ENCODE peak calls at places on chromosomes 1 and 21, in seven cellular contexts. B is SK-N-SH, C is K562, D is GM12892, I is HepG2, H is H1, U is GM12878. T is an unnamed sample.

GRCh38 chr21:44800103-44800502 is 1.5 kb downstream of the UBE2G2 start:
- DNase-seq in D (no peak), C (no peak), U (no peak), H (no peak), B (peak; percentile 64), I (peak; percentile 63), T (no peak)

GRCh38 chr1:4675454-4676186 is 21.2 kb downstream of the AJAP1 start:
- DNase-seq in C (no peak), U (no peak), H (no peak), D (no peak), I (no peak), B (no peak), T (no peak)

GRCh38 chr21:35423694-35424093 is 374.6 kb upstream of the RUNX1 start:
- DNase-seq in I (no peak), U (no peak), C (no peak), H (no peak), D (no peak), B (no peak), T (no peak)

GRCh38 chr1:27589841-27590426 is 14.0 kb downstream of the AHDC1 start:
- DNase-seq in H (no peak), U (no peak), B (peak; percentile 87), C (no peak), D (no peak), I (no peak), T (no peak)

GRCh38 chr1:162185299-162185698 is 115.8 kb downstream of the NOS1AP start:
- DNase-seq in D (no peak), I (no peak), U (no peak), C (no peak), B (no peak), H (no peak), T (no peak)

GRCh38 chr1:49298304-49298703 is 521.6 kb upstream of the BEND5 start:
- DNase-seq in U (no peak), I (no peak), B (no peak), H (no peak), D (no peak), C (no peak), T (no peak)

GRCh38 chr1:155706101-155706619 is 17.3 kb downstream of the DAP3 start:
- DNase-seq in I (no peak), C (no peak), B (no peak), D (no peak), H (no peak), U (no peak), T (no peak)

GRCh38 chr21:34833465-34833864 is 164.7 kb downstream of the CLIC6 start:
- DNase-seq in H (no peak), U (no peak), B (peak; percentile 43), D (no peak), I (no peak), C (no peak), T (no peak)

GRCh38 chr1:201606096-201606495 is 67.2 kb downstream of the NAV1 start:
- DNase-seq in I (no peak), B (no peak), D (no peak), H (no peak), U (no peak), C (no peak), T (no peak)

GRCh38 chr1:189962171-189962570 is 515.5 kb downstream of the BRINP3 start:
- DNase-seq in I (no peak), C (no peak), U (no peak), B (no peak), H (no peak), D (no peak), T (no peak)

GRCh38 chr1:21260405-21261129 is 29.7 kb downstream of the ECE1 start:
- DNase-seq in U (no peak), C (no peak), I (no peak), B (no peak), D (no peak), H (no peak), T (no peak)

GRCh38 chr1:206011057-206011456 is 7.9 kb upstream of the RAB7B start:
- DNase-seq in C (no peak), I (no peak), D (no peak), H (no peak), B (no peak), U (no peak), T (no peak)

GRCh38 chr1:192892934-192893333 is 84.1 kb downstream of the RGS2 start:
- DNase-seq in C (no peak), U (no peak), D (no peak), B (no peak), H (no peak), I (no peak), T (no peak)

GRCh38 chr1:54273092-54273836 is 73.3 kb downstream of the MRPL37 start:
- DNase-seq in H (no peak), D (no peak), B (peak; percentile 80), U (peak; percentile 19), I (no peak), C (peak; percentile 70), T (no peak)

GRCh38 chr1:232613752-232614381 is 16.1 kb downstream of the SIPA1L2 start:
- DNase-seq in H (no peak), I (no peak), D (no peak), C (no peak), U (no peak), B (no peak), T (no peak)

GRCh38 chr1:190439447-190439846 is 38.2 kb downstream of the BRINP3 start:
- DNase-seq in D (no peak), U (no peak), C (no peak), I (no peak), B (peak; percentile 11), H (no peak), T (no peak)

GRCh38 chr1:62593825-62594394 is 3.4 kb upstream of the ANGPTL3 start:
- DNase-seq in H (no peak), U (no peak), D (no peak), B (no peak), C (no peak), I (no peak), T (no peak)

GRCh38 chr1:236440373-236440772 is 46.3 kb downstream of the EDARADD start:
- DNase-seq in U (no peak), D (no peak), I (no peak), C (no peak), B (no peak), H (no peak), T (no peak)

GRCh38 chr1:226120398-226120797 is 57.9 kb downstream of the H3-3A start:
- DNase-seq in U (no peak), H (no peak), I (no peak), B (no peak), C (no peak), D (no peak), T (no peak)

GRCh38 chr1:17141441-17142197 is 22.4 kb upstream of the PADI2 start:
- DNase-seq in H (no peak), B (no peak), D (no peak), I (no peak), U (peak; percentile 85), C (no peak), T (no peak)

GRCh38 chr21:36073181-36073580 is 3.4 kb downstream of the CBR1 start:
- DNase-seq in C (no peak), I (peak; percentile 66), H (no peak), U (no peak), D (no peak), B (no peak), T (no peak)

GRCh38 chr1:225567789-225568188 is 85.1 kb downstream of the ENAH start:
- DNase-seq in C (no peak), I (peak; percentile 6), H (no peak), B (no peak), U (no peak), D (no peak), T (no peak)

GRCh38 chr1:94974824-94975223 is 47.9 kb upstream of the CNN3 start:
- DNase-seq in I (no peak), D (no peak), C (no peak), B (no peak), U (no peak), H (no peak), T (no peak)

GRCh38 chr21:43767980-43768867 is 7.9 kb downstream of the CSTB start:
- DNase-seq in H (no peak), U (no peak), C (peak; percentile 80), B (no peak), D (no peak), I (no peak), T (no peak)

GRCh38 chr1:7641587-7642417 is 129.3 kb upstream of the VAMP3 start:
- DNase-seq in H (no peak), U (no peak), C (no peak), B (no peak), D (no peak), I (no peak), T (no peak)

GRCh38 chr1:18554597-18554996 is 73.9 kb downstream of the KLHDC7A start:
- DNase-seq in U (no peak), B (no peak), D (no peak), I (no peak), H (no peak), C (no peak), T (no peak)
- TF ChIP-seq TAF1 in U (no peak), B (no peak), D (no peak), I (no peak), H (no peak), C (no peak), T (no peak)

DNA sequence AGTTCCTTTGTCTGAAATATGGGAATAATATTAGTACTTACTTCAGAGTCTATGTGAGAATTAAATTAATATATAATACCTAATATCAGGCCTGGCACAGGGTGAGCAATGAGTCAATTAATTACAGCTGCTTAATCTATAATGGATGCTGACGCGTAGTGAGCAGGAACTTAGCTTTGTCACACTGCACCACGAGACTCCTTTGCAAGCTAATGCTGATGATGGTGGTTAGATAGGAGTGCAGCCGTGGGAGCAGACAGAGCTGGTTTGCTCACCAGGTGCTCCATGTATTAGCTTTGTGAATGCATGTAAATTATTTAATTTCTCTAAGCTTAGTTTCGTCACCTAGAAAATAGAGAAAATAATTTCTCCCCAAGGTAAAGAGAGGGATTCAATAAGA is 35.1 kb downstream of the KCNJ15 start:
- DNase-seq in U (no peak), I (no peak), H (no peak), C (no peak), D (no peak), B (no peak), T (no peak)
- TF ChIP-seq TAF1 in U (no peak), I (no peak), H (no peak), C (no peak), D (no peak), B (no peak), T (no peak)

GRCh38 chr1:87594736-87595383 is 266.2 kb downstream of the LMO4 start:
- DNase-seq in B (no peak), D (no peak), U (no peak), I (no peak), H (no peak), C (no peak), T (no peak)
- TF ChIP-seq TAF1 in B (no peak), D (no peak), U (no peak), I (no peak), H (no peak), C (no peak), T (no peak)

GRCh38 chr21:38769253-38769780 is 36.4 kb upstream of the ETS2 start:
- DNase-seq in I (no peak), H (no peak), U (no peak), B (no peak), D (no peak), C (no peak), T (no peak)

GRCh38 chr21:38770660-38771059 is 35.1 kb upstream of the ETS2 start:
- DNase-seq in U (no peak), H (no peak), I (no peak), D (no peak), B (no peak), C (no peak), T (no peak)

GRCh38 chr21:38765056-38765455 is 40.7 kb upstream of the ETS2 start:
- DNase-seq in C (no peak), H (no peak), U (no peak), D (no peak), B (no peak), I (no peak), T (no peak)

GRCh38 chr21:38768385-38769071 is 37.2 kb upstream of the ETS2 start:
- DNase-seq in H (no peak), D (no peak), U (no peak), I (no peak), C (peak; percentile 26), B (no peak), T (no peak)

GRCh38 chr21:38766987-38767722 is 38.6 kb upstream of the ETS2 start:
- DNase-seq in C (no peak), I (peak; percentile 20), B (no peak), U (peak; percentile 96), H (no peak), D (peak; percentile 44), T (peak; percentile 55)
- TF ChIP-seq TAF1 in C (no peak), I (no peak), B (no peak), U (no peak), H (no peak), D (no peak), T (no peak)